ENCODE peak calls at places on chromosome 6, in ten cellular contexts. One of them, this sample, is unnamed.

GRCh38 chr6:149266659-149267058 is 50.9 kb upstream of the TAB2 start:
- DNase-seq in A549: no peak
- DNase-seq in pancreas: no peak
- DNase-seq in CD8-positive, alpha-beta T cell: no peak
- DNase-seq in cardiac muscle cell: no peak
- DNase-seq in neural progenitor cell: no peak
- DNase-seq in aorta: no peak
- DNase-seq in ascending aorta: no peak
- DNase-seq in caudate nucleus: no peak
- DNase-seq in heart right ventricle: no peak
- DNase-seq in this sample: no peak

GRCh38 chr6:140355476-140355875 is 981.0 kb upstream of the CITED2 start:
- DNase-seq in aorta: no peak
- DNase-seq in A549: no peak
- DNase-seq in heart right ventricle: no peak
- DNase-seq in ascending aorta: no peak
- DNase-seq in caudate nucleus: no peak
- DNase-seq in cardiac muscle cell: no peak
- DNase-seq in pancreas: no peak
- DNase-seq in CD8-positive, alpha-beta T cell: no peak
- DNase-seq in neural progenitor cell: no peak
- DNase-seq in this sample: no peak

GRCh38 chr6:146931214-146931613 is 273.0 kb upstream of the STXBP5 start:
- DNase-seq in aorta: no peak
- DNase-seq in A549: no peak
- DNase-seq in ascending aorta: no peak
- DNase-seq in cardiac muscle cell: no peak
- DNase-seq in heart right ventricle: no peak
- DNase-seq in caudate nucleus: no peak
- DNase-seq in neural progenitor cell: no peak
- DNase-seq in pancreas: no peak
- DNase-seq in CD8-positive, alpha-beta T cell: no peak
- DNase-seq in this sample: no peak

GRCh38 chr6:492816-493414 is 101.4 kb downstream of the IRF4 start:
- DNase-seq in heart right ventricle: no peak
- DNase-seq in A549: no peak
- DNase-seq in cardiac muscle cell: no peak
- DNase-seq in CD8-positive, alpha-beta T cell: no peak
- DNase-seq in aorta: no peak
- DNase-seq in caudate nucleus: no peak
- DNase-seq in pancreas: no peak
- DNase-seq in ascending aorta: no peak
- DNase-seq in neural progenitor cell: no peak
- DNase-seq in this sample: no peak

GRCh38 chr6:116410945-116411623 is 40.3 kb downstream of the DSE start:
- DNase-seq in cardiac muscle cell: peak; percentile 76
- DNase-seq in aorta: no peak
- DNase-seq in ascending aorta: no peak
- DNase-seq in A549: no peak
- DNase-seq in caudate nucleus: no peak
- DNase-seq in CD8-positive, alpha-beta T cell: no peak
- DNase-seq in pancreas: no peak
- DNase-seq in heart right ventricle: no peak
- DNase-seq in neural progenitor cell: no peak
- DNase-seq in this sample: peak; percentile 62

GRCh38 chr6:99846021-99846420 is 148.0 kb downstream of the MCHR2 start:
- DNase-seq in cardiac muscle cell: no peak
- DNase-seq in aorta: no peak
- DNase-seq in CD8-positive, alpha-beta T cell: no peak
- DNase-seq in pancreas: no peak
- DNase-seq in A549: no peak
- DNase-seq in caudate nucleus: no peak
- DNase-seq in neural progenitor cell: no peak
- DNase-seq in ascending aorta: no peak
- DNase-seq in heart right ventricle: no peak
- DNase-seq in this sample: no peak

GRCh38 chr6:130138116-130138908 is 84.4 kb downstream of the SAMD3 start:
- DNase-seq in aorta: no peak
- DNase-seq in heart right ventricle: no peak
- DNase-seq in caudate nucleus: no peak
- DNase-seq in neural progenitor cell: no peak
- DNase-seq in ascending aorta: no peak
- DNase-seq in A549: no peak
- DNase-seq in CD8-positive, alpha-beta T cell: no peak
- DNase-seq in pancreas: no peak
- DNase-seq in cardiac muscle cell: no peak
- DNase-seq in this sample: no peak

GRCh38 chr6:150241751-150242150 is 98.9 kb downstream of the PPP1R14C start:
- DNase-seq in aorta: no peak
- DNase-seq in CD8-positive, alpha-beta T cell: no peak
- DNase-seq in neural progenitor cell: no peak
- DNase-seq in ascending aorta: no peak
- DNase-seq in A549: no peak
- DNase-seq in heart right ventricle: no peak
- DNase-seq in caudate nucleus: no peak
- DNase-seq in cardiac muscle cell: no peak
- DNase-seq in pancreas: no peak
- DNase-seq in this sample: no peak

GRCh38 chr6:144248470-144249301 is 36.4 kb upstream of the UTRN start:
- DNase-seq in pancreas: no peak
- DNase-seq in neural progenitor cell: no peak
- DNase-seq in heart right ventricle: no peak
- DNase-seq in caudate nucleus: no peak
- DNase-seq in CD8-positive, alpha-beta T cell: no peak
- DNase-seq in aorta: no peak
- DNase-seq in ascending aorta: no peak
- DNase-seq in A549: no peak
- DNase-seq in cardiac muscle cell: peak; percentile 79
- DNase-seq in this sample: no peak

GRCh38 chr6:139625081-139625939 is 250.9 kb upstream of the CITED2 start:
- DNase-seq in ascending aorta: no peak
- DNase-seq in pancreas: no peak
- DNase-seq in heart right ventricle: no peak
- DNase-seq in cardiac muscle cell: no peak
- DNase-seq in caudate nucleus: no peak
- DNase-seq in CD8-positive, alpha-beta T cell: no peak
- DNase-seq in aorta: no peak
- DNase-seq in A549: no peak
- DNase-seq in neural progenitor cell: no peak
- DNase-seq in this sample: no peak

GRCh38 chr6:25389501-25389900 is 110.3 kb downstream of the CARMIL1 start:
- DNase-seq in neural progenitor cell: no peak
- DNase-seq in ascending aorta: no peak
- DNase-seq in cardiac muscle cell: peak; percentile 70
- DNase-seq in A549: no peak
- DNase-seq in CD8-positive, alpha-beta T cell: no peak
- DNase-seq in aorta: no peak
- DNase-seq in pancreas: no peak
- DNase-seq in caudate nucleus: no peak
- DNase-seq in heart right ventricle: no peak
- DNase-seq in this sample: no peak

GRCh38 chr6:41625442-41625841 is 12.8 kb upstream of the MDFI start:
- DNase-seq in heart right ventricle: peak; percentile 43
- DNase-seq in aorta: peak; percentile 58
- DNase-seq in pancreas: no peak
- DNase-seq in A549: no peak
- DNase-seq in CD8-positive, alpha-beta T cell: no peak
- DNase-seq in caudate nucleus: no peak
- DNase-seq in ascending aorta: no peak
- DNase-seq in cardiac muscle cell: peak; percentile 32
- DNase-seq in neural progenitor cell: no peak
- DNase-seq in this sample: peak; percentile 62

GRCh38 chr6:34295721-34296120 is 46.9 kb upstream of the SMIM29 start:
- DNase-seq in CD8-positive, alpha-beta T cell: no peak
- DNase-seq in aorta: no peak
- DNase-seq in A549: no peak
- DNase-seq in ascending aorta: no peak
- DNase-seq in caudate nucleus: no peak
- DNase-seq in cardiac muscle cell: no peak
- DNase-seq in pancreas: no peak
- DNase-seq in neural progenitor cell: no peak
- DNase-seq in heart right ventricle: no peak
- DNase-seq in this sample: no peak

GRCh38 chr6:24357336-24358218 is at the start of gene DCDC2:
- DNase-seq in pancreas: peak; percentile 96
- DNase-seq in CD8-positive, alpha-beta T cell: no peak
- DNase-seq in caudate nucleus: no peak
- DNase-seq in ascending aorta: no peak
- DNase-seq in neural progenitor cell: peak; percentile 6
- DNase-seq in cardiac muscle cell: peak; percentile 11
- DNase-seq in heart right ventricle: no peak
- DNase-seq in A549: peak; percentile 24
- DNase-seq in aorta: peak; percentile 79
- DNase-seq in this sample: no peak
- H3K27ac ChIP-seq in pancreas: peak within 1 kb of the TSS; percentile 84
- H3K27ac ChIP-seq in CD8-positive, alpha-beta T cell: no peak within 1 kb of the TSS
- H3K27ac ChIP-seq in caudate nucleus: no peak within 1 kb of the TSS
- H3K27ac ChIP-seq in ascending aorta: no peak within 1 kb of the TSS
- H3K27ac ChIP-seq in neural progenitor cell: no peak within 1 kb of the TSS
- H3K27ac ChIP-seq in cardiac muscle cell: no peak within 1 kb of the TSS
- H3K27ac ChIP-seq in heart right ventricle: no peak within 1 kb of the TSS
- H3K27ac ChIP-seq in A549: peak within 1 kb of the TSS; percentile 87
- H3K27ac ChIP-seq in aorta: no peak within 1 kb of the TSS
- H3K27ac ChIP-seq in this sample: no peak within 1 kb of the TSS

DNA sequence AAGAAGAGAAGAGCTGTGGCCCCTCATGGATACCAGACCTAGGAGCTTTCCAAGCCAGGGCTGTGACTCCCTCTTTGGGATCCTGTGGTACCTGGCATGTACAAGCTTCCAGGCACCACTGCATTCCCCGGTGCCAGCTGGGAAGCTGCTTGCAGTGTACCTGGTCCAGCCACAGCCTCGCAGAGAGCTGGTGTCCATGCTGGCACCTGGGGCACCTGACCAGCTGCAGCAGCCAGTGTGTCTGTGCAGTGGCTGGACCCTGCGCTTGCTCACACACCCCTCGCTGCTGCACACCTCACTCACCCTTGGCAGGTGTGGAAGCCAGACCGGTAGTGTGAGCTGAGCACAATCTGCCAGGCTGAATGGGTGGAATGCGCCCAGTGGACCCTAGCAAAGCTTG is 190.9 kb upstream of the MAN1A1 start:
- DNase-seq in CD8-positive, alpha-beta T cell: no peak
- DNase-seq in cardiac muscle cell: no peak
- DNase-seq in ascending aorta: no peak
- DNase-seq in aorta: peak; percentile 65
- DNase-seq in heart right ventricle: no peak
- DNase-seq in neural progenitor cell: no peak
- DNase-seq in A549: no peak
- DNase-seq in pancreas: peak; percentile 47
- DNase-seq in caudate nucleus: no peak
- DNase-seq in this sample: no peak
- H3K27ac ChIP-seq in CD8-positive, alpha-beta T cell: no peak overlapping the region
- H3K27ac ChIP-seq in cardiac muscle cell: no peak overlapping the region
- H3K27ac ChIP-seq in ascending aorta: no peak overlapping the region
- H3K27ac ChIP-seq in aorta: no peak overlapping the region
- H3K27ac ChIP-seq in heart right ventricle: no peak overlapping the region
- H3K27ac ChIP-seq in neural progenitor cell: no peak overlapping the region
- H3K27ac ChIP-seq in A549: no peak overlapping the region
- H3K27ac ChIP-seq in pancreas: no peak overlapping the region
- H3K27ac ChIP-seq in caudate nucleus: no peak overlapping the region
- H3K27ac ChIP-seq in this sample: no peak overlapping the region

GRCh38 chr6:36336210-36336588 is 489 bp downstream of the BNIP5 start:
- DNase-seq in cardiac muscle cell: no peak
- DNase-seq in heart right ventricle: no peak
- DNase-seq in aorta: no peak
- DNase-seq in ascending aorta: no peak
- DNase-seq in A549: no peak
- DNase-seq in neural progenitor cell: no peak
- DNase-seq in CD8-positive, alpha-beta T cell: no peak
- DNase-seq in pancreas: no peak
- DNase-seq in caudate nucleus: no peak
- DNase-seq in this sample: no peak

GRCh38 chr6:36333889-36334288 is 2.8 kb downstream of the BNIP5 start:
- DNase-seq in neural progenitor cell: no peak
- DNase-seq in heart right ventricle: no peak
- DNase-seq in A549: no peak
- DNase-seq in cardiac muscle cell: peak; percentile 74
- DNase-seq in CD8-positive, alpha-beta T cell: no peak
- DNase-seq in pancreas: no peak
- DNase-seq in aorta: peak; percentile 55
- DNase-seq in caudate nucleus: no peak
- DNase-seq in ascending aorta: no peak
- DNase-seq in this sample: peak; percentile 53

GRCh38 chr6:36334343-36334742 is 2.3 kb downstream of the BNIP5 start:
- DNase-seq in A549: no peak
- DNase-seq in pancreas: no peak
- DNase-seq in CD8-positive, alpha-beta T cell: no peak
- DNase-seq in cardiac muscle cell: peak; percentile 27
- DNase-seq in neural progenitor cell: no peak
- DNase-seq in ascending aorta: no peak
- DNase-seq in caudate nucleus: no peak
- DNase-seq in heart right ventricle: no peak
- DNase-seq in aorta: peak; percentile 46
- DNase-seq in this sample: no peak

GRCh38 chr6:36335465-36336209 is 1.1 kb downstream of the BNIP5 start:
- DNase-seq in caudate nucleus: no peak
- DNase-seq in ascending aorta: no peak
- DNase-seq in CD8-positive, alpha-beta T cell: no peak
- DNase-seq in pancreas: no peak
- DNase-seq in aorta: peak; percentile 43
- DNase-seq in heart right ventricle: no peak
- DNase-seq in neural progenitor cell: no peak
- DNase-seq in A549: no peak
- DNase-seq in cardiac muscle cell: no peak
- DNase-seq in this sample: no peak

DNA sequence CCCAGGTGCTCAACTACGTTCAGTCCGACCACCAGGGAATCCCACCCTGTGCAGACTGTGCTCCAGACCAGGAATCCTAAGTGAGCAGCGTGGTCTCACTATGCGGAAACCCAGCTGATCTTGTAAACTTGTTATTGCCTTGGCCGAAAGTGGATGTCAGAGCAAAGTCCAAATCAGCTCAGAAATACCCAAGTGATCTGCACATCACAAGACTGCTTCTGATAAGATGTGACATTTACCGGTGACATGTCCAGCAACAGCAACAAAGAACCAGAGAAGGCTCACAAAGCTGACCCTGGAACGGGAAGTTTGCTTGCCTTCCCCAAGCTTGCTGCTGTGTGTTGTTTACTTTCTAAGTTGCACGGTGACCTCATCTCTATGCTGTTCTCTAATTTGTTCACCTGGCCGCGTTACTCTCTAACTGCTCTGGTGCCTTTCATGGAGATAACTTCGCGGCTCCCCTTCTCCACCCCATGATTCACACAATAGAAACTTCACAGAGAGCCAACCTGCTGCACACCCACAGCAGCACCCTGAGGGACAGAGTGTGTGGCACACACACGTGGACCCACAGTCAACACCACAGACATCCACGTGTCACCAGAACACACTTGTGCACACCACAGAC is 1.7 kb downstream of the BNIP5 start:
- DNase-seq in caudate nucleus: no peak
- DNase-seq in A549: no peak
- DNase-seq in aorta: peak; percentile 28
- DNase-seq in ascending aorta: no peak
- DNase-seq in heart right ventricle: no peak
- DNase-seq in cardiac muscle cell: no peak
- DNase-seq in neural progenitor cell: no peak
- DNase-seq in pancreas: no peak
- DNase-seq in CD8-positive, alpha-beta T cell: no peak
- DNase-seq in this sample: peak; percentile 15
- H3K27ac ChIP-seq in caudate nucleus: no peak overlapping the region
- H3K27ac ChIP-seq in A549: no peak overlapping the region
- H3K27ac ChIP-seq in aorta: no peak overlapping the region
- H3K27ac ChIP-seq in ascending aorta: no peak overlapping the region
- H3K27ac ChIP-seq in heart right ventricle: no peak overlapping the region
- H3K27ac ChIP-seq in cardiac muscle cell: peak overlapping the region; percentile 10
- H3K27ac ChIP-seq in neural progenitor cell: no peak overlapping the region
- H3K27ac ChIP-seq in pancreas: peak overlapping the region; percentile 50
- H3K27ac ChIP-seq in CD8-positive, alpha-beta T cell: no peak overlapping the region
- H3K27ac ChIP-seq in this sample: peak overlapping the region; percentile 20

GRCh38 chr6:128276311-128276710 is 244.1 kb downstream of the PTPRK start:
- DNase-seq in aorta: no peak
- DNase-seq in CD8-positive, alpha-beta T cell: no peak
- DNase-seq in pancreas: no peak
- DNase-seq in cardiac muscle cell: no peak
- DNase-seq in heart right ventricle: no peak
- DNase-seq in neural progenitor cell: no peak
- DNase-seq in caudate nucleus: no peak
- DNase-seq in ascending aorta: no peak
- DNase-seq in A549: no peak
- DNase-seq in this sample: no peak
- H3K27ac ChIP-seq in aorta: no peak overlapping the region
- H3K27ac ChIP-seq in CD8-positive, alpha-beta T cell: no peak overlapping the region
- H3K27ac ChIP-seq in pancreas: no peak overlapping the region
- H3K27ac ChIP-seq in cardiac muscle cell: peak overlapping the region; percentile 46
- H3K27ac ChIP-seq in heart right ventricle: no peak overlapping the region
- H3K27ac ChIP-seq in neural progenitor cell: no peak overlapping the region
- H3K27ac ChIP-seq in caudate nucleus: no peak overlapping the region
- H3K27ac ChIP-seq in ascending aorta: no peak overlapping the region
- H3K27ac ChIP-seq in A549: no peak overlapping the region
- H3K27ac ChIP-seq in this sample: no peak overlapping the region

This sample was measured in SJCRH30.